ENCODE peak calls at places on chromosomes 11 and 22, in six cellular contexts. Q, M, V, O, C and E are unnamed samples.

GRCh38 chr11:12215192-12215591 is 104.8 kb downstream of the MICAL2 start:
- DNase-seq in Q (no peak), M (peak; percentile 75), V (no peak), O (no peak), C (no peak), E (peak; percentile 75)

GRCh38 chr11:61787928-61788491 is 4.4 kb downstream of the TMEM258 start:
- DNase-seq in Q (no peak), M (peak; percentile 11), V (peak; percentile 95), O (no peak), C (no peak), E (no peak)

GRCh38 chr11:119315139-119316016 is 1.6 kb downstream of the MCAM start:
- DNase-seq in Q (peak; percentile 59), M (peak; percentile 59), V (peak; percentile 99), O (peak; percentile 44), C (no peak), E (peak; percentile 37)

GRCh38 chr11:34425863-34426262 is 12.9 kb upstream of the CAT start:
- DNase-seq in Q (no peak), M (no peak), V (no peak), O (no peak), C (no peak), E (no peak)

GRCh38 chr22:44211256-44211945 is 30.7 kb downstream of the PARVG start:
- DNase-seq in Q (no peak), M (no peak), V (no peak), O (no peak), C (no peak), E (no peak)

GRCh38 chr11:121634889-121635288 is 182.1 kb upstream of the SORL1-AS1 start:
- DNase-seq in Q (no peak), M (no peak), V (no peak), O (no peak), C (no peak), E (no peak)

GRCh38 chr22:41746563-41747400 is 47.5 kb downstream of the MEI1 start:
- DNase-seq in Q (peak; percentile 67), M (peak; percentile 57), V (peak; percentile 47), O (peak; percentile 49), C (peak; percentile 10), E (peak; percentile 15)

GRCh38 chr11:83600656-83601055 is 314.5 kb upstream of the CCDC90B start:
- DNase-seq in Q (no peak), M (no peak), V (no peak), O (no peak), C (no peak), E (no peak)

GRCh38 chr22:29310863-29311339 is 4.5 kb downstream of the GAS2L1 start:
- DNase-seq in Q (peak; percentile 85), M (peak; percentile 52), V (peak; percentile 93), O (peak; percentile 27), C (peak; percentile 48), E (no peak)

GRCh38 chr11:118606157-118606843 is 1.1 kb upstream of the PHLDB1 start:
- DNase-seq in Q (no peak), M (no peak), V (no peak), O (no peak), C (no peak), E (no peak)

GRCh38 chr11:62353841-62354240 is 16.6 kb downstream of the ASRGL1 start:
- DNase-seq in Q (no peak), M (peak; percentile 80), V (no peak), O (no peak), C (no peak), E (peak; percentile 29)

GRCh38 chr11:128622137-128622523 is 34.8 kb upstream of the ETS1 start:
- DNase-seq in Q (no peak), M (no peak), V (no peak), O (no peak), C (no peak), E (no peak)

GRCh38 chr11:77506857-77507256 is 33.0 kb upstream of the PAK1 start:
- DNase-seq in Q (no peak), M (no peak), V (no peak), O (no peak), C (no peak), E (no peak)

GRCh38 chr22:32644252-32645100 is 157.0 kb upstream of the TIMP3 start:
- DNase-seq in Q (peak; percentile 30), M (no peak), V (no peak), O (peak; percentile 3), C (no peak), E (no peak)

GRCh38 chr22:43633631-43634030 is 178.5 kb downstream of the EFCAB6 start:
- DNase-seq in Q (no peak), M (no peak), V (no peak), O (no peak), C (no peak), E (no peak)

GRCh38 chr11:107821199-107821926 is 37.2 kb downstream of the SLC35F2 start:
- DNase-seq in Q (no peak), M (no peak), V (no peak), O (no peak), C (no peak), E (no peak)

GRCh38 chr11:78564037-78564888 is 10.4 kb downstream of the NARS2 start:
- DNase-seq in Q (peak; percentile 27), M (peak; percentile 66), V (no peak), O (peak; percentile 64), C (no peak), E (peak; percentile 21)

GRCh38 chr11:109426442-109426841 is 4.5 kb downstream of the C11orf87 start:
- DNase-seq in Q (no peak), M (no peak), V (no peak), O (no peak), C (no peak), E (no peak)

GRCh38 chr22:27204817-27205216 is 547.4 kb downstream of the MIAT start:
- DNase-seq in Q (no peak), M (no peak), V (no peak), O (no peak), C (no peak), E (no peak)

GRCh38 chr22:25282346-25282670 is 62.9 kb downstream of the CRYBB2 start:
- DNase-seq in Q (no peak), M (no peak), V (no peak), O (no peak), C (no peak), E (no peak)

GRCh38 chr11:35303596-35304392 is 115.6 kb downstream of the SLC1A2 start:
- DNase-seq in Q (no peak), M (no peak), V (no peak), O (no peak), C (no peak), E (no peak)

GRCh38 chr22:21855715-21856114 is 11.7 kb downstream of the MAPK1 start:
- DNase-seq in Q (no peak), M (no peak), V (no peak), O (no peak), C (no peak), E (no peak)